ENCODE peak calls at places on chromosomes 12 and 14, in eight cellular contexts. B is activated T-helper 2 cell treated with anti-CD3 and anti-CD28 coated beads, Interferon-gamma antibody, Interleukin-2, Interleukin-4, amounts not matched to agents 10 μg/mL and 5 μg/mL and 100 μg/mL, durations not matched to agents 14 hours and 24 hours and 36 hours; O is Daoy; X is astrocyte of the spinal cord; E is H4; V is endodermal cell; P is NCI-H69; R is HTR-8/SVneo. J is an unnamed sample.

GRCh38 chr12:56374726-56375597 is 12.3 kb upstream of the APOF start:
- DNase-seq in B (no peak), O (no peak), X (no peak), E (peak; percentile 19), V (no peak), P (no peak), R (no peak), J (no peak)

GRCh38 chr12:53044052-53044581 is 5.7 kb upstream of the TNS2 start:
- DNase-seq in B (no peak), O (no peak), X (no peak), E (no peak), V (peak; percentile 77), P (peak; percentile 47), R (no peak), J (no peak)

GRCh38 chr14:100022772-100023451 is 42.3 kb upstream of the EVL start:
- DNase-seq in B (no peak), O (peak; percentile 57), X (peak; percentile 55), E (no peak), V (no peak), P (peak; percentile 93), R (peak; percentile 78), J (no peak)

GRCh38 chr12:49949866-49950265 is 671 bp upstream of the AQP2 start:
- DNase-seq in B (no peak), O (no peak), X (no peak), E (no peak), V (no peak), P (no peak), R (no peak), J (no peak)

GRCh38 chr12:113432976-113433375 is 10.8 kb downstream of the SDSL start:
- DNase-seq in B (no peak), O (no peak), X (no peak), E (no peak), V (no peak), P (no peak), R (no peak), J (no peak)

GRCh38 chr12:34275129-34275528 is 252.8 kb downstream of the ALG10 start:
- DNase-seq in B (no peak), O (no peak), X (no peak), E (no peak), V (no peak), P (no peak), R (no peak), J (no peak)

GRCh38 chr12:49365542-49365941 is 1.7 kb upstream of the SPATS2 start:
- DNase-seq in B (no peak), O (peak; percentile 80), X (peak; percentile 79), E (peak; percentile 61), V (peak; percentile 19), P (no peak), R (no peak), J (no peak)

GRCh38 chr14:57957441-57957840 is 91.5 kb upstream of the SLC35F4 start:
- DNase-seq in B (no peak), O (no peak), X (no peak), E (no peak), V (no peak), P (no peak), R (no peak), J (no peak)

GRCh38 chr14:80850197-80850814 is 91.2 kb downstream of the CEP128 start:
- DNase-seq in B (no peak), O (peak; percentile 16), X (peak; percentile 61), E (peak; percentile 9), V (no peak), P (peak; percentile 55), R (peak; percentile 10), J (no peak)

GRCh38 chr14:73234586-73235394 is 2.5 kb upstream of the PAPLN start:
- DNase-seq in B (no peak), O (no peak), X (no peak), E (no peak), V (no peak), P (peak; percentile 68), R (no peak), J (no peak)

GRCh38 chr12:110253176-110253575 is 27.9 kb upstream of the ATP2A2 start:
- DNase-seq in B (no peak), O (no peak), X (peak; percentile 22), E (no peak), V (peak; percentile 65), P (no peak), R (no peak), J (no peak)

GRCh38 chr12:5376591-5377207 is 55.2 kb upstream of the NTF3 start:
- DNase-seq in B (no peak), O (no peak), X (no peak), E (no peak), V (no peak), P (peak; percentile 97), R (no peak), J (no peak)

GRCh38 chr14:23653046-23653445 is 16.9 kb downstream of the DHRS2 start:
- DNase-seq in B (no peak), O (no peak), X (no peak), E (no peak), V (no peak), P (no peak), R (no peak), J (no peak)

GRCh38 chr12:52164624-52165023 is 27.2 kb downstream of the KRT80 start:
- DNase-seq in B (no peak), O (peak; percentile 47), X (no peak), E (peak; percentile 42), V (no peak), P (peak; percentile 80), R (no peak), J (no peak)

GRCh38 chr14:71094722-71095121 is 187.5 kb downstream of the PCNX1 start:
- DNase-seq in B (no peak), O (no peak), X (no peak), E (no peak), V (no peak), P (no peak), R (no peak), J (no peak)

GRCh38 chr12:93879476-93880376 is 202.6 kb downstream of the CRADD start:
- DNase-seq in B (no peak), O (peak; percentile 67), X (peak; percentile 86), E (peak; percentile 84), V (no peak), P (peak; percentile 31), R (peak; percentile 31), J (no peak)

GRCh38 chr14:101808020-101808641 is 46.6 kb downstream of the PPP2R5C start:
- DNase-seq in B (no peak), O (peak; percentile 28), X (no peak), E (no peak), V (peak; percentile 89), P (peak; percentile 81), R (no peak), J (no peak)

GRCh38 chr14:49479432-49479831 is 106.7 kb downstream of the RPS29 start:
- DNase-seq in B (no peak), O (no peak), X (peak; percentile 10), E (no peak), V (no peak), P (no peak), R (no peak), J (no peak)

GRCh38 chr12:21941522-21942376 is 523 bp upstream of the ABCC9 start:
- DNase-seq in B (no peak), O (no peak), X (peak; percentile 39), E (no peak), V (peak; percentile 89), P (no peak), R (no peak), J (no peak)

GRCh38 chr12:52207895-52208294 is 16.1 kb upstream of the KRT80 start:
- DNase-seq in B (no peak), O (peak; percentile 83), X (peak; percentile 55), E (peak; percentile 51), V (peak; percentile 55), P (peak; percentile 97), R (no peak), J (no peak)

GRCh38 chr12:113757223-113758002 is 208.7 kb downstream of the RBM19 start:
- DNase-seq in B (no peak), O (peak; percentile 33), X (no peak), E (no peak), V (peak; percentile 67), P (peak; percentile 46), R (no peak), J (no peak)

GRCh38 chr14:95695913-95696312 is 9.7 kb downstream of the TCL1B start:
- DNase-seq in B (no peak), O (peak; percentile 44), X (no peak), E (no peak), V (peak; percentile 2), P (no peak), R (no peak), J (no peak)

GRCh38 chr12:58288191-58288590 is 346.8 kb downstream of the ATP23 start:
- DNase-seq in B (no peak), O (peak; percentile 28), X (peak; percentile 25), E (peak; percentile 38), V (no peak), P (peak; percentile 9), R (no peak), J (no peak)

GRCh38 chr12:98419101-98419794 is 96.1 kb upstream of the TMPO start:
- DNase-seq in B (no peak), O (no peak), X (no peak), E (no peak), V (no peak), P (no peak), R (no peak), J (no peak)